ENCODE peak calls at places on chromosomes 16 and 17, in six cellular contexts. One of them, this sample, is unnamed.

GRCh38 chr17:42924891-42925290 is 24.3 kb downstream of the G6PC1 start:
- ATAC-seq in GM23338: peak; percentile 50
- ATAC-seq in central memory CD8-positive, alpha-beta T cell: no peak
- ATAC-seq in upper lobe of right lung: no peak
- ATAC-seq in T-cell: no peak
- ATAC-seq in lung: no peak
- ATAC-seq in this sample: no peak

GRCh38 chr17:82303944-82304808 is 13.2 kb downstream of the CD7 start:
- ATAC-seq in upper lobe of right lung: no peak
- ATAC-seq in GM23338: no peak
- ATAC-seq in T-cell: no peak
- ATAC-seq in central memory CD8-positive, alpha-beta T cell: no peak
- ATAC-seq in lung: no peak
- ATAC-seq in this sample: no peak

GRCh38 chr17:49005140-49005539 is 8.0 kb downstream of the IGF2BP1 start:
- ATAC-seq in lung: no peak
- ATAC-seq in GM23338: no peak
- ATAC-seq in T-cell: no peak
- ATAC-seq in central memory CD8-positive, alpha-beta T cell: no peak
- ATAC-seq in upper lobe of right lung: no peak
- ATAC-seq in this sample: no peak

GRCh38 chr16:67499159-67499558 is 15.8 kb upstream of the AGRP start:
- ATAC-seq in lung: no peak
- ATAC-seq in GM23338: no peak
- ATAC-seq in T-cell: no peak
- ATAC-seq in central memory CD8-positive, alpha-beta T cell: no peak
- ATAC-seq in upper lobe of right lung: no peak
- ATAC-seq in this sample: no peak

GRCh38 chr17:77581480-77581879 is 377.0 kb upstream of the TNRC6C start:
- ATAC-seq in GM23338: no peak
- ATAC-seq in central memory CD8-positive, alpha-beta T cell: no peak
- ATAC-seq in T-cell: no peak
- ATAC-seq in lung: no peak
- ATAC-seq in upper lobe of right lung: no peak
- ATAC-seq in this sample: no peak

GRCh38 chr17:81821603-81822311 is 11.3 kb downstream of the MCRIP1 start:
- ATAC-seq in GM23338: peak; percentile 37
- ATAC-seq in T-cell: no peak
- ATAC-seq in central memory CD8-positive, alpha-beta T cell: no peak
- ATAC-seq in lung: peak; percentile 78
- ATAC-seq in upper lobe of right lung: peak; percentile 94
- ATAC-seq in this sample: peak; percentile 44

GRCh38 chr16:4226251-4227039 is 15.4 kb downstream of the SRL start:
- ATAC-seq in central memory CD8-positive, alpha-beta T cell: no peak
- ATAC-seq in T-cell: no peak
- ATAC-seq in lung: no peak
- ATAC-seq in GM23338: no peak
- ATAC-seq in upper lobe of right lung: no peak
- ATAC-seq in this sample: no peak

GRCh38 chr16:73768786-73769203 is 527.8 kb upstream of the PSMD7 start:
- ATAC-seq in T-cell: no peak
- ATAC-seq in GM23338: no peak
- ATAC-seq in central memory CD8-positive, alpha-beta T cell: no peak
- ATAC-seq in lung: no peak
- ATAC-seq in upper lobe of right lung: no peak
- ATAC-seq in this sample: no peak

GRCh38 chr17:2707721-2708584 is 3.6 kb downstream of the CLUH start:
- ATAC-seq in GM23338: peak; percentile 37
- ATAC-seq in central memory CD8-positive, alpha-beta T cell: no peak
- ATAC-seq in upper lobe of right lung: no peak
- ATAC-seq in lung: no peak
- ATAC-seq in T-cell: no peak
- ATAC-seq in this sample: no peak

GRCh38 chr16:4370570-4371480 is 823 bp upstream of the VASN start:
- ATAC-seq in lung: peak; percentile 16
- ATAC-seq in upper lobe of right lung: peak; percentile 1
- ATAC-seq in GM23338: no peak
- ATAC-seq in T-cell: no peak
- ATAC-seq in central memory CD8-positive, alpha-beta T cell: no peak
- ATAC-seq in this sample: no peak

GRCh38 chr17:8986295-8986694 is 20.8 kb upstream of the PIK3R5 start:
- ATAC-seq in lung: no peak
- ATAC-seq in GM23338: no peak
- ATAC-seq in T-cell: no peak
- ATAC-seq in central memory CD8-positive, alpha-beta T cell: no peak
- ATAC-seq in upper lobe of right lung: no peak
- ATAC-seq in this sample: no peak

GRCh38 chr17:41522301-41523224 is 3.9 kb upstream of the KRT15 start:
- ATAC-seq in T-cell: no peak
- ATAC-seq in GM23338: peak; percentile 7
- ATAC-seq in upper lobe of right lung: peak; percentile 3
- ATAC-seq in lung: peak; percentile 1
- ATAC-seq in central memory CD8-positive, alpha-beta T cell: no peak
- ATAC-seq in this sample: no peak

GRCh38 chr16:85393674-85394510 is 219.2 kb upstream of the GSE1 start:
- ATAC-seq in lung: no peak
- ATAC-seq in T-cell: peak; percentile 70
- ATAC-seq in GM23338: peak; percentile 83
- ATAC-seq in central memory CD8-positive, alpha-beta T cell: peak; percentile 49
- ATAC-seq in upper lobe of right lung: peak; percentile 73
- ATAC-seq in this sample: peak; percentile 75

GRCh38 chr17:38925263-38925995 is at the start of gene LASP1NB:
- ATAC-seq in GM23338: peak; percentile 61
- ATAC-seq in lung: no peak
- ATAC-seq in central memory CD8-positive, alpha-beta T cell: peak; percentile 52
- ATAC-seq in T-cell: peak; percentile 75
- ATAC-seq in upper lobe of right lung: no peak
- ATAC-seq in this sample: no peak

GRCh38 chr17:73609078-73609477 is 35.2 kb downstream of the SDK2 start:
- ATAC-seq in central memory CD8-positive, alpha-beta T cell: no peak
- ATAC-seq in lung: no peak
- ATAC-seq in GM23338: no peak
- ATAC-seq in upper lobe of right lung: no peak
- ATAC-seq in T-cell: no peak
- ATAC-seq in this sample: no peak

GRCh38 chr16:67552476-67552875 is 9.8 kb upstream of the CTCF start:
- ATAC-seq in lung: no peak
- ATAC-seq in upper lobe of right lung: no peak
- ATAC-seq in GM23338: peak; percentile 39
- ATAC-seq in T-cell: no peak
- ATAC-seq in central memory CD8-positive, alpha-beta T cell: no peak
- ATAC-seq in this sample: no peak

GRCh38 chr17:38898291-38898679 is 27.1 kb upstream of the LASP1NB start:
- ATAC-seq in lung: no peak
- ATAC-seq in central memory CD8-positive, alpha-beta T cell: peak; percentile 8
- ATAC-seq in GM23338: no peak
- ATAC-seq in upper lobe of right lung: no peak
- ATAC-seq in T-cell: peak; percentile 48
- ATAC-seq in this sample: peak; percentile 40

GRCh38 chr17:53792451-53792850 is 30.3 kb upstream of the KIF2B start:
- ATAC-seq in lung: no peak
- ATAC-seq in GM23338: no peak
- ATAC-seq in central memory CD8-positive, alpha-beta T cell: no peak
- ATAC-seq in upper lobe of right lung: peak; percentile 16
- ATAC-seq in T-cell: no peak
- ATAC-seq in this sample: no peak

GRCh38 chr16:55703003-55704001 is 47.5 kb downstream of the SLC6A2 start:
- ATAC-seq in upper lobe of right lung: peak; percentile 17
- ATAC-seq in lung: no peak
- ATAC-seq in central memory CD8-positive, alpha-beta T cell: no peak
- ATAC-seq in T-cell: no peak
- ATAC-seq in GM23338: peak; percentile 27
- ATAC-seq in this sample: no peak

GRCh38 chr16:2954647-2955381 is 9.3 kb upstream of the KREMEN2 start:
- ATAC-seq in T-cell: no peak
- ATAC-seq in lung: no peak
- ATAC-seq in upper lobe of right lung: peak; percentile 6
- ATAC-seq in GM23338: peak; percentile 11
- ATAC-seq in central memory CD8-positive, alpha-beta T cell: no peak
- ATAC-seq in this sample: no peak

GRCh38 chr17:37555386-37555785 is 53.8 kb downstream of the SYNRG start:
- ATAC-seq in T-cell: no peak
- ATAC-seq in central memory CD8-positive, alpha-beta T cell: no peak
- ATAC-seq in GM23338: no peak
- ATAC-seq in lung: no peak
- ATAC-seq in upper lobe of right lung: no peak
- ATAC-seq in this sample: no peak

GRCh38 chr17:47427985-47428384 is 102.9 kb upstream of the NPEPPS start:
- ATAC-seq in central memory CD8-positive, alpha-beta T cell: no peak
- ATAC-seq in upper lobe of right lung: no peak
- ATAC-seq in lung: no peak
- ATAC-seq in GM23338: no peak
- ATAC-seq in T-cell: no peak
- ATAC-seq in this sample: no peak

GRCh38 chr17:78781339-78782304 is at the start of gene CYTH1:
- ATAC-seq in T-cell: peak; percentile 3
- ATAC-seq in lung: peak; percentile 4
- ATAC-seq in central memory CD8-positive, alpha-beta T cell: peak; percentile 6
- ATAC-seq in upper lobe of right lung: peak; percentile 24
- ATAC-seq in GM23338: peak; percentile 53
- ATAC-seq in this sample: peak; percentile 9

GRCh38 chr17:73595931-73596330 is 48.3 kb downstream of the SDK2 start:
- ATAC-seq in GM23338: no peak
- ATAC-seq in lung: no peak
- ATAC-seq in upper lobe of right lung: no peak
- ATAC-seq in T-cell: no peak
- ATAC-seq in central memory CD8-positive, alpha-beta T cell: no peak
- ATAC-seq in this sample: no peak

GRCh38 chr16:17358846-17359245 is 111.9 kb downstream of the XYLT1 start:
- ATAC-seq in lung: no peak
- ATAC-seq in T-cell: no peak
- ATAC-seq in central memory CD8-positive, alpha-beta T cell: no peak
- ATAC-seq in upper lobe of right lung: no peak
- ATAC-seq in GM23338: no peak
- ATAC-seq in this sample: no peak

GRCh38 chr17:65277576-65277975 is 140.4 kb downstream of the RGS9 start:
- ATAC-seq in lung: no peak
- ATAC-seq in T-cell: no peak
- ATAC-seq in GM23338: no peak
- ATAC-seq in upper lobe of right lung: peak; percentile 44
- ATAC-seq in central memory CD8-positive, alpha-beta T cell: no peak
- ATAC-seq in this sample: no peak

GRCh38 chr17:71909155-71909554 is 211.7 kb upstream of the SOX9 start:
- ATAC-seq in GM23338: no peak
- ATAC-seq in central memory CD8-positive, alpha-beta T cell: no peak
- ATAC-seq in upper lobe of right lung: no peak
- ATAC-seq in lung: no peak
- ATAC-seq in T-cell: no peak
- ATAC-seq in this sample: no peak

GRCh38 chr16:74626741-74627416 is 20.0 kb upstream of the GLG1 start:
- ATAC-seq in T-cell: no peak
- ATAC-seq in central memory CD8-positive, alpha-beta T cell: no peak
- ATAC-seq in lung: no peak
- ATAC-seq in upper lobe of right lung: no peak
- ATAC-seq in GM23338: no peak
- ATAC-seq in this sample: peak; percentile 93

GRCh38 chr16:5056347-5056746 is 9.4 kb downstream of the C16orf89 start:
- ATAC-seq in central memory CD8-positive, alpha-beta T cell: no peak
- ATAC-seq in T-cell: peak; percentile 63
- ATAC-seq in lung: no peak
- ATAC-seq in GM23338: peak; percentile 73
- ATAC-seq in upper lobe of right lung: peak; percentile 81
- ATAC-seq in this sample: peak; percentile 65

GRCh38 chr16:10552998-10553491 is 27.4 kb downstream of the EMP2 start:
- ATAC-seq in central memory CD8-positive, alpha-beta T cell: peak; percentile 70
- ATAC-seq in GM23338: peak; percentile 99
- ATAC-seq in upper lobe of right lung: peak; percentile 91
- ATAC-seq in lung: peak; percentile 73
- ATAC-seq in T-cell: peak; percentile 60
- ATAC-seq in this sample: peak; percentile 96

GRCh38 chr17:7626307-7626706 is 1.3 kb downstream of the SAT2 start:
- ATAC-seq in central memory CD8-positive, alpha-beta T cell: no peak
- ATAC-seq in GM23338: no peak
- ATAC-seq in T-cell: no peak
- ATAC-seq in lung: no peak
- ATAC-seq in upper lobe of right lung: peak; percentile 46
- ATAC-seq in this sample: no peak